ENCODE peak calls at places on chromosomes 7 and 10, in eight cellular contexts. M is C1 segment of cervical spinal cord; H is pons; I is GM20000; C is GM13977; X is HepG2; W is activated CD4-positive, alpha-beta T cell treated with anti-CD3 and anti-CD28 coated beads, Interleukin-2, amount 50 U/mL, for 1 hour; V is D341Med. B is an unnamed sample.
A peak's percentile ranks its signal among the peaks of the same experiment; 100 is the strongest.

GRCh38 chr7:5477126-5477525 is 53.5 kb upstream of the TNRC18 start:
- DNase-seq in M (no peak), H (no peak), I (no peak), C (no peak), X (no peak), W (no peak), V (no peak), B (no peak)

GRCh38 chr7:84637568-84638338 is 443.2 kb upstream of the SEMA3A start:
- DNase-seq in M (no peak), H (no peak), I (no peak), C (no peak), X (no peak), W (no peak), V (no peak), B (no peak)

GRCh38 chr7:1540391-1541271 is 10.1 kb downstream of the MAFK start:
- DNase-seq in M (no peak), H (no peak), I (no peak), C (no peak), X (no peak), W (no peak), V (no peak), B (no peak)

GRCh38 chr10:110500515-110500905 is 2.8 kb downstream of the DUSP5 start:
- DNase-seq in M (no peak), H (no peak), I (no peak), C (no peak), X (no peak), W (no peak), V (no peak), B (no peak)

GRCh38 chr10:44382131-44382858 is 2.6 kb downstream of the CXCL12 start:
- DNase-seq in M (no peak), H (no peak), I (no peak), C (no peak), X (no peak), W (no peak), V (no peak), B (no peak)

GRCh38 chr7:143458263-143458662 is 15.0 kb downstream of the TAS2R60 start:
- DNase-seq in M (no peak), H (no peak), I (no peak), C (no peak), X (no peak), W (no peak), V (no peak), B (no peak)

GRCh38 chr10:63120554-63120953 is 12.6 kb upstream of the NRBF2 start:
- DNase-seq in M (no peak), H (no peak), I (no peak), C (no peak), X (no peak), W (no peak), V (peak; percentile 30), B (no peak)

GRCh38 chr10:89147256-89147655 is 59.9 kb downstream of the CH25H start:
- DNase-seq in M (no peak), H (no peak), I (no peak), C (no peak), X (no peak), W (no peak), V (no peak), B (no peak)

GRCh38 chr10:33231621-33232350 is 102.7 kb downstream of the NRP1 start:
- DNase-seq in M (no peak), H (no peak), I (no peak), C (no peak), X (no peak), W (no peak), V (no peak), B (no peak)

GRCh38 chr7:98400538-98401427 is at the start of gene BAIAP2L1:
- DNase-seq in M (no peak), H (no peak), I (peak; percentile 96), C (peak; percentile 96), X (peak; percentile 80), W (peak; percentile 76), V (peak; percentile 99), B (no peak)